ENCODE peak calls at places on chromosomes 4 and X, in nine cellular contexts. M is activated CD4-positive, alpha-beta T cell treated with anti-CD3 and anti-CD28 coated beads, Interleukin-2, amount 50 U/mL, for 4 hours; C is T-cell; V is Caco-2; H is upper lobe of left lung; Y is fibroblast of lung; L is right lobe of liver; A is EL; F is activated naive CD4-positive, alpha-beta T cell treated with Interleukin-2 at 50 U/mL for 16 hours. G is an unnamed sample.

GRCh38 chrX:33465137-33465536 is 253.8 kb upstream of the DMD start:
- DNase-seq in M (no peak), C (no peak), V (no peak), H (no peak), Y (no peak), L (no peak), A (no peak), F (no peak), G (no peak)

GRCh38 chr4:45971108-45971507 is 152.7 kb downstream of the GABRG1 start:
- DNase-seq in M (no peak), C (no peak), V (no peak), H (no peak), Y (no peak), L (no peak), A (no peak), F (no peak), G (no peak)

GRCh38 chrX:15215366-15215765 is 54.5 kb downstream of the ASB9 start:
- DNase-seq in M (no peak), C (no peak), V (no peak), H (no peak), Y (no peak), L (no peak), A (no peak), F (no peak), G (no peak)

GRCh38 chrX:102516314-102516936 is at the start of gene TMSB15A:
- DNase-seq in M (peak; percentile 42), C (peak; percentile 45), V (no peak), H (peak; percentile 65), Y (peak; percentile 57), L (peak; percentile 71), A (peak; percentile 48), F (peak; percentile 64), G (peak; percentile 13)

GRCh38 chr4:124206779-124207605 is 505.5 kb downstream of the ANKRD50 start:
- DNase-seq in M (no peak), C (no peak), V (no peak), H (no peak), Y (peak; percentile 62), L (no peak), A (peak; percentile 75), F (no peak), G (no peak)

GRCh38 chrX:17475820-17476219 is 100.8 kb downstream of the NHS start:
- DNase-seq in M (no peak), C (no peak), V (no peak), H (no peak), Y (peak; percentile 5), L (no peak), A (no peak), F (no peak), G (no peak)

GRCh38 chrX:71212536-71212935 is 10.5 kb upstream of the GJB1 start:
- DNase-seq in M (no peak), C (no peak), V (no peak), H (no peak), Y (no peak), L (no peak), A (no peak), F (no peak), G (no peak)

GRCh38 chr4:156495836-156496235 is 475.8 kb downstream of the PDGFC start:
- DNase-seq in M (no peak), C (no peak), V (no peak), H (no peak), Y (no peak), L (no peak), A (no peak), F (no peak), G (no peak)

GRCh38 chr4:141248029-141248428 is 27.3 kb downstream of the ZNF330 start:
- DNase-seq in M (no peak), C (no peak), V (no peak), H (peak; percentile 69), Y (peak; percentile 90), L (no peak), A (peak; percentile 52), F (no peak), G (no peak)

GRCh38 chrX:148629435-148629834 is 129.0 kb downstream of the AFF2 start:
- DNase-seq in M (no peak), C (no peak), V (no peak), H (no peak), Y (no peak), L (no peak), A (no peak), F (no peak), G (no peak)

GRCh38 chrX:44765556-44765955 is 78.3 kb upstream of the DUSP21 start:
- DNase-seq in M (no peak), C (no peak), V (no peak), H (no peak), Y (no peak), L (no peak), A (no peak), F (no peak), G (no peak)

GRCh38 chrX:68895339-68896250 is 66.8 kb downstream of the EFNB1 start:
- DNase-seq in M (no peak), C (no peak), V (no peak), H (peak; percentile 36), Y (peak; percentile 63), L (peak; percentile 34), A (peak; percentile 4), F (no peak), G (no peak)

GRCh38 chrX:47497274-47497673 is 14.3 kb upstream of the ZNF41 start:
- DNase-seq in M (no peak), C (no peak), V (no peak), H (no peak), Y (peak; percentile 67), L (no peak), A (peak; percentile 26), F (no peak), G (no peak)

GRCh38 chr4:136847881-136848621 is 684.2 kb downstream of the PCDH18 start:
- DNase-seq in M (no peak), C (no peak), V (no peak), H (no peak), Y (no peak), L (no peak), A (no peak), F (no peak), G (no peak)

GRCh38 chr4:189178125-189178746 is 762.4 kb upstream of the FRG1 start:
- DNase-seq in M (no peak), C (no peak), V (no peak), H (no peak), Y (no peak), L (no peak), A (no peak), F (no peak), G (no peak)

GRCh38 chr4:144709159-144709558 is 63.2 kb downstream of the HHIP start:
- DNase-seq in M (no peak), C (no peak), V (no peak), H (no peak), Y (no peak), L (no peak), A (peak; percentile 84), F (no peak), G (no peak)

GRCh38 chr4:86359944-86360478 is at the start of gene MAPK10:
- DNase-seq in M (peak; percentile 18), C (peak; percentile 39), V (peak; percentile 47), H (peak; percentile 67), Y (peak; percentile 95), L (peak; percentile 28), A (peak; percentile 81), F (peak; percentile 25), G (peak; percentile 86)

GRCh38 chrX:109537324-109537665 is 651 bp downstream of the NXT2 start:
- DNase-seq in M (no peak), C (no peak), V (peak; percentile 65), H (peak; percentile 59), Y (peak; percentile 78), L (no peak), A (peak; percentile 56), F (peak; percentile 1), G (no peak)

GRCh38 chr4:164700471-164700870 is 53.5 kb upstream of the SMIM31 start:
- DNase-seq in M (no peak), C (no peak), V (peak; percentile 38), H (no peak), Y (no peak), L (no peak), A (no peak), F (no peak), G (no peak)

G was measured in T-helper 1 cell.